ENCODE peak calls at places on chromosomes 1 and 21, in four cellular contexts. T is IMR-90, P is H9, D is H1. O is an unnamed sample.

GRCh38 chr1:116771997-116772647 is 17.9 kb downstream of the CD2 start:
- DNase-seq in T (no peak), P (no peak), D (no peak), O (no peak)

GRCh38 chr1:153277852-153278251 is 18.4 kb downstream of the LORICRIN start:
- DNase-seq in P (peak), T (no peak), D (no peak), O (peak)

GRCh38 chr1:162138599-162139397 is 69.3 kb downstream of the NOS1AP start:
- DNase-seq in D (no peak), T (no peak), P (no peak), O (no peak)

GRCh38 chr1:187091666-187092065 is 262.9 kb downstream of the PLA2G4A start:
- DNase-seq in D (no peak), P (no peak), T (peak), O (no peak)

GRCh38 chr1:16151200-16151708 is 4.6 kb downstream of the EPHA2 start:
- DNase-seq in T (peak), P (no peak), D (no peak), O (no peak)

GRCh38 chr21:44854664-44855446 is 18.6 kb downstream of the PTTG1IP start:
- DNase-seq in P (no peak), D (no peak), T (no peak), O (no peak)

GRCh38 chr1:193070395-193070753 is 11.0 kb downstream of the RO60 start:
- DNase-seq in T (no peak), D (no peak), P (no peak), O (no peak)

GRCh38 chr21:43361493-43362296 is 65.2 kb downstream of the SIK1 start:
- DNase-seq in T (peak), D (no peak), P (no peak), O (no peak)

GRCh38 chr1:29218223-29218622 is 12.5 kb downstream of the MECR start:
- DNase-seq in P (no peak), T (no peak), D (no peak), O (no peak)

GRCh38 chr1:44263191-44263944 is 50.1 kb downstream of the DMAP1 start:
- DNase-seq in P (no peak), T (no peak), D (no peak), O (peak)

GRCh38 chr1:32606565-32606964 is 43.8 kb downstream of the ZBTB8OS start:
- DNase-seq in P (peak), T (no peak), D (no peak), O (no peak)

GRCh38 chr1:59601032-59601431 is 213.7 kb upstream of the HOOK1 start:
- DNase-seq in P (peak), D (no peak), T (no peak), O (no peak)

GRCh38 chr1:7616076-7616833 is 154.8 kb upstream of the VAMP3 start:
- DNase-seq in P (peak), D (no peak), T (peak), O (peak)

GRCh38 chr1:183827801-183828200 is 22.9 kb downstream of the RGL1 start:
- DNase-seq in P (no peak), T (no peak), D (no peak), O (no peak)

GRCh38 chr1:176720835-176721234 is 257.9 kb downstream of the PAPPA2 start:
- DNase-seq in T (no peak), P (no peak), D (no peak), O (no peak)

GRCh38 chr1:240094043-240094722 is 2.5 kb downstream of the FMN2 start:
- DNase-seq in D (no peak), P (no peak), T (no peak), O (no peak)

GRCh38 chr1:105664495-105664894 is 1392.0 kb upstream of the PRMT6 start:
- DNase-seq in D (no peak), P (no peak), T (no peak), O (no peak)

GRCh38 chr1:77170687-77171086 is 48.5 kb downstream of the PIGK start:
- DNase-seq in T (peak), D (no peak), P (no peak), O (no peak)

GRCh38 chr1:207217778-207218511 is 103.5 kb upstream of the CD55 start:
- DNase-seq in P (no peak), T (no peak), D (no peak), O (no peak)

GRCh38 chr21:32480381-32480780 is 67.9 kb downstream of the EVA1C start:
- DNase-seq in T (no peak), D (no peak), P (no peak), O (no peak)

GRCh38 chr1:109248797-109249629 is at the start of gene CELSR2:
- DNase-seq in P (peak), T (peak), D (peak), O (peak)

GRCh38 chr1:191160837-191161236 is 683.2 kb upstream of the BRINP3 start:
- DNase-seq in P (no peak), T (no peak), D (no peak), O (no peak)

GRCh38 chr1:6001992-6002576 is 9.9 kb upstream of the NPHP4 start:
- DNase-seq in T (no peak), D (no peak), P (no peak), O (no peak)

GRCh38 chr21:18832950-18833349 is 429.4 kb upstream of the TMPRSS15 start:
- DNase-seq in D (no peak), P (no peak), T (no peak), O (no peak)

GRCh38 chr1:111520040-111520439 is 16.6 kb upstream of the ADORA3 start:
- DNase-seq in D (no peak), P (no peak), T (no peak), O (no peak)

GRCh38 chr1:26788836-26789611 is 1.3 kb downstream of the PIGV start:
- DNase-seq in P (peak), T (peak), D (no peak), O (peak)

GRCh38 chr1:181807251-181807650 is 254.3 kb downstream of the ZNF648 start:
- DNase-seq in D (no peak), T (no peak), P (no peak), O (peak)
- H3K56ac ChIP-seq in D (no peak), T (no peak), P (no peak), O (no peak)

DNA sequence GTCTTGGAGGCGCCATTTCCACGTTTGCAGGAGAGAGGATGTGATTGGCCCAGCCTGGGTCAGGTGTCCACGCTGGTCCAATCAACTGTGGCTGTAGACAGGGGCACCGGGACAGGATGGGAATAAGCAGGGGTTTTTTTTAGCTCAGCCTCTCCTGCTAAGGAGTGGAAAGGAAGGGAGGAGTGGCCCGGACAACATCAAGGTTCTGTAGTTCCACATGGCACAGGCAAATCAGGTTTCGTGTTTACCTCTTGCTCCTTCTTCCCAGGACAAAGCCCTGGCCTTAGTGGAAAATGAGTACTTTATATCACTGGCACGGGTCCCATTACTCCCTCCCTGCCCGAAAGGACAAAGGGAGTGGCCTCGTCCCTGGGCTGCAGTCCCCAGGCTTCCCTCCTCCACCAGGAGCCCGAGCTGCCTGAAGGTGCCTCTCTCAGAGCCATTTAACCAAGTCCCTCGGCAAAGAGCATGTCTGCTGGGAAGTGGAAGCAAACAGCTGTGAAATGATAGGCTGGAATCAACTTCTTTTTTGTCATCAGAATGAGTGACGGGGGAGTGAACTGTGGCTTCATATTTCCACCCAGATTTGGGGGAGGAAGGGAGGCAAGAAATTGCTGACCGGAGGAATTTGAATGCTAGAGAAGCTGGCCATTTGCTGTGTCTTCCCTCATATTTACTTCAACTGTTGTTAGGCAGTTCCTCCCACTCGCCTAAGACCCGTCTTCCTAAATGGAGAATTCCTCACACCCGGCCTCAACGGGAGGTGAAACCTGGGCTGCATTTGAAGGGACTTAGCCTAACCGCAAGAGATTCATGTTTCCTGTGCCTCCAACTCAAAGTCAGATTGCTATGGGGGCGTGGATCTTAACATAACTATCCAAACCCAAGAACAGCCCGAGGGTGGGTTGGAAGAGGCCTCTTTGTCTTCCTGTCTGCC is 84.9 kb upstream of the SLC44A3 start:
- DNase-seq in T (peak), P (peak), D (peak), O (peak)
- H4K8ac ChIP-seq in T (peak), P (no peak), D (no peak), O (no peak)

DNA sequence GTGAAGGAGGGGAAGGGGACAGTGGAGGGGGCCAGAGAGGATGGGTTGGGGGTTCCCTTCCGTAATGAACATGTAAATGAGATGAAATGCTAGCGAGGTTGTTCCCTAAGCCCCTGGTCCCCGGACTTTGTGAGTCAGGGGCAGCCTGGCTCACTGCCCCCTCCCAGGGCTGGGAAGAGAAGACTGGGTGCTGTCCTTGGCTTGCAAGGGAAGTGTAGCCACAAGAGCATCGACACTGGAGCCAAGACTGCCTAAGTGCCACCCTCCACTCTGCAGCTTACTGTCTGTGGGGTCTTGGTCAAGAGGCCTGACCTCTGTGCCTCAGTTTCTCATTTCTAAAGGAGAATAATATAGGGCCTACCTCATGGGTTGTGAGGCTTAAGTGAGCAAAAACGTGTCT is 483 bp downstream of the PEAR1 start:
- DNase-seq in D (no peak), T (no peak), P (no peak), O (no peak)
- H2BK120ac ChIP-seq in D (no peak), T (peak), P (no peak), O (no peak)

GRCh38 chr1:234229676-234230075 is 143.6 kb upstream of the COA6 start:
- DNase-seq in D (no peak), P (no peak), T (no peak), O (no peak)
- H3K56ac ChIP-seq in D (no peak), P (no peak), T (no peak), O (no peak)

GRCh38 chr21:17612565-17613241 is at the start of gene BTG3:
- DNase-seq in T (peak), P (peak), D (peak), O (peak)

GRCh38 chr21:17613242-17613676 is 558 bp upstream of the BTG3 start:
- DNase-seq in P (no peak), D (no peak), T (no peak), O (no peak)

GRCh38 chr21:17611414-17612022 is 1.2 kb downstream of the BTG3 start:
- DNase-seq in D (no peak), T (peak), P (peak), O (peak)

GRCh38 chr21:17610862-17611261 is 1.8 kb downstream of the BTG3 start:
- DNase-seq in T (peak), P (no peak), D (no peak), O (no peak)

GRCh38 chr21:17612023-17612564 is 607 bp downstream of the BTG3 start:
- DNase-seq in P (peak), D (no peak), T (peak), O (peak)
- H4K8ac ChIP-seq in P (no peak), D (peak), T (peak), O (peak)

DNA sequence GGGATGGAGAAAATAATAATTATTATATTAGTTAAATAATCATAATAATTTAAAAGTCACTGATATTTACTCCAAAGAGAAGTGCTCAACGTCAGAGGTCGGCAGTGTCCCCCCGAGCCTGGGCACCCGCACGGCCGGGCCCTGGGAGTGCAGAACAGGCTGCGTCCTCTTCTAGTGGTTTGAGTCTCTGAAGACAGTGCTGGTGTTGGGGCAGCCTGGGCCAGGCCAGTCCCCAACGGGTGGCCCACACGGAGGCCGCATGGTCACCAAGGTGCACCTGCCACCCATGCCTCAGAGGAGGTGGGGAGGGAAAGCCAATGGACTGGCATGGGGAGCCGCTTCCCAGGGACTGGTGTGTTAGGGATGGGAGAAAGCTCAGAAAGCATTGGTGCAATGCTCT is 27.3 kb downstream of the WNT9A start:
- DNase-seq in D (no peak), P (no peak), T (no peak), O (no peak)
- H2BK120ac ChIP-seq in D (no peak), P (no peak), T (no peak), O (no peak)

GRCh38 chr1:22428672-22429071 is 23.0 kb upstream of the ZBTB40 start:
- DNase-seq in D (no peak), T (peak), P (no peak), O (peak)
- H3K56ac ChIP-seq in D (no peak), T (no peak), P (no peak), O (peak)

DNA sequence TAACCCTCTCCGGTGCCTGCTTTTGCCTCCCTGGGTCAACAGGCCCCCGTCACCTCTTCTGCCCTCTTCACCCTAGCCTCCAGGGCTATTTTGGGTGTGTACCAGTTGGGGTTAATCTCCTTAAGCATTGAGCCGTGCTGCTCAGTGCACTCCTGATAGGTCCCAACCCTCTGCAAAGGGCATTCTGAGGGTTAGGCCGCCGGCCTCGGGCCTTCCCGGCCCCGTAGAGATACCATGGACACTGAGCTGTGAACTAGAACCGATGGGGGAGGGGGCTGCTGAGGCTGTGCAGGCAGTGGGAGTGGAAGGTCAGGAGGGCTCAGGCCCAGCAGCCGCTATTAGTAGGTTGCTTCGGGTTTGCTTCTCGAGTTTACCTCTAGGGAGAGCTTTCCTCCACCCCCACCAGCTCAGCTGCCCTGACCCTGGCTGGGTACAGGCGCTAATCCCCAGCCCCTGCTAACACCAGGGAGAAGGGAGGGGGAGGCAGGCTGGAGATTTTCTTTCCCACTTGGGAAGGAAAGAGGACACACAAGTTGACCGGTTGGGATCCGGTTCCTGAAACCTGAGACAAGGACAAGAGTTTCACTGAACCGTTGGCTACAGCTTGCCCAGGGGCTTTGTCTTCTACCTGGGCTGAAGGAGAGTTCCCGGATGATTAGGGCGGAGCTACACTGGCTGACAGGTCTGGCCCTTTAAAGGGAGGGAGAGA is 4.8 kb downstream of the LMOD1 start:
- DNase-seq in T (no peak), D (peak), P (peak), O (peak)
- H4K8ac ChIP-seq in T (peak), D (peak), P (no peak), O (no peak)